ENCODE peak calls at places on chromosomes 6 and 20, in four cellular contexts. H is retinal pigment epithelial cell, J is occipital lobe, W is endothelial cell. C is an unnamed sample.

GRCh38 chr20:58021481-58021880 is 207.0 kb downstream of the ANKRD60 start:
- DNase-seq in H (no peak), J (no peak), W (no peak), C (no peak)

GRCh38 chr6:89984926-89985743 is 90.9 kb downstream of the GJA10 start:
- DNase-seq in H (no peak), J (peak; percentile 61), W (no peak), C (no peak)

GRCh38 chr20:60921021-60921622 is 330.9 kb upstream of the CDH4 start:
- DNase-seq in H (no peak), J (no peak), W (no peak), C (no peak)

GRCh38 chr6:148616811-148617210 is 130.0 kb upstream of the UST start:
- DNase-seq in H (no peak), J (no peak), W (no peak), C (no peak)

GRCh38 chr6:43984442-43985321 is 142.6 kb downstream of the MRPL14 start:
- DNase-seq in H (no peak), J (no peak), W (no peak), C (no peak)

GRCh38 chr6:56757585-56757984 is 114.9 kb upstream of the DST start:
- DNase-seq in H (no peak), J (no peak), W (no peak), C (no peak)

GRCh38 chr20:47237715-47238114 is 118.8 kb downstream of the ZMYND8 start:
- DNase-seq in H (no peak), J (peak; percentile 68), W (no peak), C (no peak)

GRCh38 chr20:20823469-20823868 is 111.0 kb upstream of the RALGAPA2 start:
- DNase-seq in H (no peak), J (no peak), W (no peak), C (no peak)

GRCh38 chr6:24775520-24776058 is 852 bp downstream of the GMNN start:
- DNase-seq in H (peak; percentile 40), J (no peak), W (no peak), C (no peak)

GRCh38 chr20:20215976-20216727 is 151.8 kb upstream of the INSM1 start:
- DNase-seq in H (no peak), J (no peak), W (no peak), C (no peak)

GRCh38 chr6:170164271-170164900 is 126.5 kb downstream of the DLL1 start:
- DNase-seq in H (no peak), J (no peak), W (no peak), C (no peak)

GRCh38 chr20:47365023-47365764 is 8.7 kb upstream of the ZMYND8 start:
- DNase-seq in H (no peak), J (no peak), W (no peak), C (no peak)

C was measured in NK-92 treated with Interleukin-12 subunit alpha and Interleukin-12 subunit beta, amount 100 ng/mL, for 24 hours.